ENCODE peak calls at places on chromosome X, in six cellular contexts. One of them, this sample, is unnamed.

GRCh38 chrX:41759817-41760216 is 35.8 kb downstream of the GPR82 start:
- DNase-seq in HFF-Myc: no peak
- DNase-seq in NK-92 treated with Interleukin-12 subunit alpha and Interleukin-12 subunit beta, amount 100 ng/mL, for 24 hours: no peak
- DNase-seq in iris pigment epithelial cell: peak; percentile 52
- DNase-seq in MCF 10A: peak; percentile 40
- DNase-seq in SIG-M5: no peak
- DNase-seq in this sample: peak; percentile 34

GRCh38 chrX:13688384-13688771 is 550 bp upstream of the RAB9A start:
- DNase-seq in HFF-Myc: no peak
- DNase-seq in NK-92 treated with Interleukin-12 subunit alpha and Interleukin-12 subunit beta, amount 100 ng/mL, for 24 hours: no peak
- DNase-seq in iris pigment epithelial cell: no peak
- DNase-seq in MCF 10A: no peak
- DNase-seq in SIG-M5: no peak
- DNase-seq in this sample: no peak

GRCh38 chrX:149881081-149881711 is at the start of gene MAGEA8:
- DNase-seq in HFF-Myc: no peak
- DNase-seq in NK-92 treated with Interleukin-12 subunit alpha and Interleukin-12 subunit beta, amount 100 ng/mL, for 24 hours: no peak
- DNase-seq in iris pigment epithelial cell: no peak
- DNase-seq in MCF 10A: no peak
- DNase-seq in SIG-M5: no peak
- DNase-seq in this sample: no peak

GRCh38 chrX:119549327-119550016 is 15.7 kb downstream of the STEEP1 start:
- DNase-seq in HFF-Myc: no peak
- DNase-seq in NK-92 treated with Interleukin-12 subunit alpha and Interleukin-12 subunit beta, amount 100 ng/mL, for 24 hours: no peak
- DNase-seq in iris pigment epithelial cell: no peak
- DNase-seq in MCF 10A: no peak
- DNase-seq in SIG-M5: no peak
- DNase-seq in this sample: no peak

GRCh38 chrX:139890991-139891700 is 41.7 kb downstream of the ATP11C start:
- DNase-seq in HFF-Myc: no peak
- DNase-seq in NK-92 treated with Interleukin-12 subunit alpha and Interleukin-12 subunit beta, amount 100 ng/mL, for 24 hours: no peak
- DNase-seq in iris pigment epithelial cell: peak; percentile 79
- DNase-seq in MCF 10A: peak; percentile 62
- DNase-seq in SIG-M5: no peak
- DNase-seq in this sample: no peak

GRCh38 chrX:16946971-16947562 is 609 bp downstream of the REPS2 start:
- DNase-seq in HFF-Myc: no peak
- DNase-seq in NK-92 treated with Interleukin-12 subunit alpha and Interleukin-12 subunit beta, amount 100 ng/mL, for 24 hours: no peak
- DNase-seq in iris pigment epithelial cell: no peak
- DNase-seq in MCF 10A: no peak
- DNase-seq in SIG-M5: no peak
- DNase-seq in this sample: no peak

GRCh38 chrX:8801041-8801599 is at the start of gene FAM9A:
- DNase-seq in HFF-Myc: no peak
- DNase-seq in NK-92 treated with Interleukin-12 subunit alpha and Interleukin-12 subunit beta, amount 100 ng/mL, for 24 hours: no peak
- DNase-seq in iris pigment epithelial cell: no peak
- DNase-seq in MCF 10A: no peak
- DNase-seq in SIG-M5: no peak
- DNase-seq in this sample: no peak

GRCh38 chrX:134186362-134187121 is 50.4 kb upstream of the CCDC160 start:
- DNase-seq in HFF-Myc: no peak
- DNase-seq in NK-92 treated with Interleukin-12 subunit alpha and Interleukin-12 subunit beta, amount 100 ng/mL, for 24 hours: peak; percentile 23
- DNase-seq in iris pigment epithelial cell: no peak
- DNase-seq in MCF 10A: no peak
- DNase-seq in SIG-M5: no peak
- DNase-seq in this sample: no peak

GRCh38 chrX:110748256-110748811 is 47.3 kb downstream of the CHRDL1 start:
- DNase-seq in HFF-Myc: no peak
- DNase-seq in NK-92 treated with Interleukin-12 subunit alpha and Interleukin-12 subunit beta, amount 100 ng/mL, for 24 hours: no peak
- DNase-seq in iris pigment epithelial cell: no peak
- DNase-seq in MCF 10A: no peak
- DNase-seq in SIG-M5: no peak
- DNase-seq in this sample: no peak

GRCh38 chrX:96432647-96433046 is 252.0 kb upstream of the DIAPH2 start:
- DNase-seq in HFF-Myc: no peak
- DNase-seq in NK-92 treated with Interleukin-12 subunit alpha and Interleukin-12 subunit beta, amount 100 ng/mL, for 24 hours: no peak
- DNase-seq in iris pigment epithelial cell: peak; percentile 47
- DNase-seq in MCF 10A: no peak
- DNase-seq in SIG-M5: no peak
- DNase-seq in this sample: no peak

GRCh38 chrX:17595456-17596035 is 141.7 kb upstream of the SCML1 start:
- DNase-seq in HFF-Myc: no peak
- DNase-seq in NK-92 treated with Interleukin-12 subunit alpha and Interleukin-12 subunit beta, amount 100 ng/mL, for 24 hours: no peak
- DNase-seq in iris pigment epithelial cell: peak; percentile 20
- DNase-seq in MCF 10A: peak; percentile 41
- DNase-seq in SIG-M5: no peak
- DNase-seq in this sample: no peak

GRCh38 chrX:15511563-15511962 is 11.0 kb downstream of the BMX start:
- DNase-seq in HFF-Myc: no peak
- DNase-seq in NK-92 treated with Interleukin-12 subunit alpha and Interleukin-12 subunit beta, amount 100 ng/mL, for 24 hours: no peak
- DNase-seq in iris pigment epithelial cell: no peak
- DNase-seq in MCF 10A: no peak
- DNase-seq in SIG-M5: no peak
- DNase-seq in this sample: no peak

GRCh38 chrX:69068295-69069085 is 96.8 kb downstream of the PJA1 start:
- DNase-seq in HFF-Myc: no peak
- DNase-seq in NK-92 treated with Interleukin-12 subunit alpha and Interleukin-12 subunit beta, amount 100 ng/mL, for 24 hours: no peak
- DNase-seq in iris pigment epithelial cell: no peak
- DNase-seq in MCF 10A: no peak
- DNase-seq in SIG-M5: no peak
- DNase-seq in this sample: no peak

GRCh38 chrX:46572295-46572936 is 1.1 kb upstream of the CHST7 start:
- DNase-seq in HFF-Myc: no peak
- DNase-seq in NK-92 treated with Interleukin-12 subunit alpha and Interleukin-12 subunit beta, amount 100 ng/mL, for 24 hours: peak; percentile 16
- DNase-seq in iris pigment epithelial cell: no peak
- DNase-seq in MCF 10A: no peak
- DNase-seq in SIG-M5: no peak
- DNase-seq in this sample: peak; percentile 12

GRCh38 chrX:140087865-140088264 is 122.5 kb upstream of the CXorf66 start:
- DNase-seq in HFF-Myc: no peak
- DNase-seq in NK-92 treated with Interleukin-12 subunit alpha and Interleukin-12 subunit beta, amount 100 ng/mL, for 24 hours: no peak
- DNase-seq in iris pigment epithelial cell: no peak
- DNase-seq in MCF 10A: no peak
- DNase-seq in SIG-M5: no peak
- DNase-seq in this sample: no peak

GRCh38 chrX:17475820-17476219 is 100.8 kb downstream of the NHS start:
- DNase-seq in HFF-Myc: no peak
- DNase-seq in NK-92 treated with Interleukin-12 subunit alpha and Interleukin-12 subunit beta, amount 100 ng/mL, for 24 hours: no peak
- DNase-seq in iris pigment epithelial cell: no peak
- DNase-seq in MCF 10A: peak; percentile 15
- DNase-seq in SIG-M5: no peak
- DNase-seq in this sample: no peak

GRCh38 chrX:56974408-56974807 is 20.9 kb downstream of the SPIN3 start:
- DNase-seq in HFF-Myc: no peak
- DNase-seq in NK-92 treated with Interleukin-12 subunit alpha and Interleukin-12 subunit beta, amount 100 ng/mL, for 24 hours: no peak
- DNase-seq in iris pigment epithelial cell: no peak
- DNase-seq in MCF 10A: no peak
- DNase-seq in SIG-M5: no peak
- DNase-seq in this sample: no peak

GRCh38 chrX:39525758-39526157 is 572.0 kb downstream of the BCOR start:
- DNase-seq in HFF-Myc: no peak
- DNase-seq in NK-92 treated with Interleukin-12 subunit alpha and Interleukin-12 subunit beta, amount 100 ng/mL, for 24 hours: no peak
- DNase-seq in iris pigment epithelial cell: no peak
- DNase-seq in MCF 10A: no peak
- DNase-seq in SIG-M5: no peak
- DNase-seq in this sample: no peak

GRCh38 chrX:37454537-37455285 is 105.5 kb downstream of the PRRG1 start:
- DNase-seq in HFF-Myc: no peak
- DNase-seq in NK-92 treated with Interleukin-12 subunit alpha and Interleukin-12 subunit beta, amount 100 ng/mL, for 24 hours: no peak
- DNase-seq in iris pigment epithelial cell: peak; percentile 43
- DNase-seq in MCF 10A: peak; percentile 83
- DNase-seq in SIG-M5: no peak
- DNase-seq in this sample: no peak

GRCh38 chrX:74063426-74064155 is 240.4 kb upstream of the ZCCHC13 start:
- DNase-seq in HFF-Myc: no peak
- DNase-seq in NK-92 treated with Interleukin-12 subunit alpha and Interleukin-12 subunit beta, amount 100 ng/mL, for 24 hours: no peak
- DNase-seq in iris pigment epithelial cell: no peak
- DNase-seq in MCF 10A: no peak
- DNase-seq in SIG-M5: no peak
- DNase-seq in this sample: no peak